ENCODE peak calls at places on chromosome 12, in nine cellular contexts. Z is activated T-helper 1 cell treated with anti-CD3 and anti-CD28 coated beads, Interleukin-12 subunit alpha, Interleukin-12 subunit beta, Interleukin-2, Interleukin-4 antibody, amounts not matched to agents 30 ng/mL and 10 ng/mL and 1 ng/mL, durations not matched to agents 14 hours and 24 hours and 36 hours; J is endothelial cell; E is cardiac fibroblast; O is NK-92 treated with Interleukin-12 subunit alpha and Interleukin-12 subunit beta, amount 100 ng/mL, for 24 hours; T is neural crest cell; I is activated naive CD8-positive, alpha-beta T cell treated with anti-CD3 and anti-CD28 coated beads, Interleukin-2, amount 10 ng/mL, durations not matched to agents 7 days and 5 days; C is AG09319; A is left kidney. Y is an unnamed sample.

GRCh38 chr12:47988073-47989022 is 15.9 kb downstream of the COL2A1 start:
- DNase-seq in I (no peak), O (no peak), Z (no peak), A (peak), J (peak), T (peak), C (no peak), E (no peak), Y (no peak)

GRCh38 chr12:49264466-49264872 is 413 bp upstream of the TUBA1C start:
- DNase-seq in J (peak), O (no peak), C (no peak), I (peak), Z (no peak), E (peak), T (no peak), A (no peak), Y (no peak)

GRCh38 chr12:121765573-121765972 is 27.9 kb downstream of the RHOF start:
- DNase-seq in O (no peak), Z (no peak), I (no peak), J (no peak), T (no peak), A (no peak), E (peak), C (peak), Y (peak)

GRCh38 chr12:51421266-51421884 is 3.3 kb upstream of the SLC4A8 start:
- DNase-seq in T (peak), O (peak), I (peak), J (peak), C (peak), E (peak), A (peak), Z (peak), Y (peak)

GRCh38 chr12:3437986-3438385 is 53.0 kb upstream of the PRMT8 start:
- DNase-seq in E (no peak), T (no peak), I (no peak), C (no peak), O (no peak), A (no peak), Z (no peak), J (no peak), Y (no peak)

GRCh38 chr12:130041983-130042812 is 120.1 kb upstream of the FZD10 start:
- DNase-seq in E (no peak), A (peak), J (no peak), O (no peak), Z (no peak), T (peak), I (peak), C (no peak), Y (no peak)

GRCh38 chr12:53939141-53940108 is 794 bp downstream of the HOXC13 start:
- DNase-seq in J (peak), Z (no peak), I (no peak), T (no peak), O (no peak), E (peak), C (no peak), A (peak), Y (peak)

GRCh38 chr12:44379827-44380226 is 496.3 kb downstream of the NELL2 start:
- DNase-seq in T (no peak), O (no peak), J (no peak), Z (no peak), A (peak), I (no peak), C (no peak), E (no peak), Y (no peak)

GRCh38 chr12:77685112-77685511 is 145.6 kb upstream of the NAV3 start:
- DNase-seq in Z (no peak), E (peak), J (peak), I (no peak), C (peak), A (peak), O (no peak), T (peak), Y (peak)

GRCh38 chr12:34108405-34108803 is 86.1 kb downstream of the ALG10 start:
- DNase-seq in J (no peak), A (no peak), T (no peak), I (no peak), O (no peak), E (no peak), Z (no peak), C (no peak), Y (no peak)

GRCh38 chr12:4215862-4216541 is 57.6 kb upstream of the CCND2 start:
- DNase-seq in J (no peak), C (no peak), O (no peak), I (no peak), T (no peak), A (no peak), E (peak), Z (no peak), Y (no peak)

GRCh38 chr12:132150780-132151144 is 6.5 kb downstream of the NOC4L start:
- DNase-seq in Z (no peak), J (no peak), T (no peak), E (no peak), O (no peak), C (no peak), A (no peak), I (peak), Y (no peak)

GRCh38 chr12:18275974-18276373 is 14.7 kb downstream of the PIK3C2G start:
- DNase-seq in E (no peak), Z (no peak), O (no peak), J (no peak), A (peak), I (no peak), T (no peak), C (no peak), Y (peak)

GRCh38 chr12:25089738-25090137 is 105.2 kb downstream of the DNAI7 start:
- DNase-seq in O (peak), Z (no peak), I (no peak), E (no peak), A (no peak), J (no peak), T (no peak), C (no peak), Y (no peak)

GRCh38 chr12:98453070-98453469 is 62.3 kb upstream of the TMPO start:
- DNase-seq in A (no peak), C (no peak), Z (no peak), J (no peak), E (no peak), T (no peak), O (no peak), I (no peak), Y (no peak)

GRCh38 chr12:116365114-116365513 is 87.6 kb upstream of the MED13L start:
- DNase-seq in A (no peak), C (no peak), O (no peak), Z (no peak), E (no peak), I (no peak), J (no peak), T (no peak), Y (no peak)

GRCh38 chr12:54996235-54996634 is 11.7 kb upstream of the TESPA1 start:
- DNase-seq in A (no peak), I (no peak), O (no peak), T (no peak), J (no peak), Z (no peak), E (no peak), C (no peak), Y (no peak)

GRCh38 chr12:12724421-12725085 is 7.4 kb downstream of the CDKN1B start:
- DNase-seq in C (no peak), T (no peak), J (no peak), A (no peak), E (peak), O (no peak), I (no peak), Z (no peak), Y (no peak)

GRCh38 chr12:108305520-108305919 is 33.6 kb downstream of the CMKLR1 start:
- DNase-seq in I (no peak), C (peak), O (no peak), Z (no peak), E (peak), J (peak), T (no peak), A (peak), Y (peak)

GRCh38 chr12:62537544-62537943 is 70.9 kb downstream of the MON2 start:
- DNase-seq in J (no peak), C (peak), E (peak), O (no peak), Z (no peak), T (no peak), A (peak), I (no peak), Y (peak)

GRCh38 chr12:118714051-118714460 is 267.3 kb upstream of the SRRM4 start:
- DNase-seq in J (peak), I (no peak), E (no peak), T (peak), C (no peak), Z (no peak), A (peak), O (peak), Y (no peak)

GRCh38 chr12:47071241-47071852 is 8.1 kb upstream of the PCED1B start:
- DNase-seq in C (no peak), Z (no peak), A (peak), T (no peak), I (no peak), J (no peak), O (no peak), E (peak), Y (peak)

GRCh38 chr12:54004063-54004840 is 4.3 kb downstream of the HOXC9 start:
- DNase-seq in A (no peak), O (no peak), T (no peak), E (no peak), J (no peak), Z (no peak), C (no peak), I (no peak), Y (no peak)

GRCh38 chr12:118358607-118359540 is 13.8 kb downstream of the TAOK3 start:
- DNase-seq in A (no peak), T (no peak), C (no peak), Z (no peak), O (no peak), J (no peak), E (no peak), I (no peak), Y (no peak)

GRCh38 chr12:90839340-90839739 is 115.6 kb downstream of the CCER1 start:
- DNase-seq in Z (no peak), T (no peak), I (no peak), A (no peak), O (no peak), J (no peak), C (no peak), E (peak), Y (peak)

GRCh38 chr12:114229150-114229549 is 176.8 kb downstream of the TBX5 start:
- DNase-seq in A (no peak), C (no peak), E (no peak), J (no peak), T (no peak), I (no peak), O (no peak), Z (no peak), Y (no peak)

GRCh38 chr12:91327889-91328288 is 145.3 kb upstream of the DCN start:
- DNase-seq in C (no peak), J (no peak), I (no peak), E (peak), Z (no peak), O (no peak), A (no peak), T (no peak), Y (peak)

GRCh38 chr12:31362759-31363415 is 36.9 kb upstream of the SINHCAF start:
- DNase-seq in A (peak), O (no peak), T (no peak), I (peak), Z (peak), C (no peak), E (no peak), J (no peak), Y (no peak)

GRCh38 chr12:64583395-64584172 is 26.7 kb upstream of the RASSF3 start:
- DNase-seq in C (no peak), I (no peak), A (peak), Z (no peak), T (no peak), E (no peak), O (no peak), J (no peak), Y (peak)

GRCh38 chr12:58809064-58809607 is 111.2 kb downstream of the LRIG3 start:
- DNase-seq in T (no peak), J (no peak), A (no peak), Z (no peak), C (no peak), I (no peak), E (no peak), O (no peak), Y (peak)

GRCh38 chr12:51326762-51327439 is 2.9 kb upstream of the BIN2 start:
- DNase-seq in E (peak), T (no peak), A (no peak), I (no peak), J (no peak), O (no peak), Z (peak), C (no peak), Y (peak)

GRCh38 chr12:3658327-3659163 is 94.4 kb downstream of the CRACR2A start:
- DNase-seq in E (peak), A (peak), T (peak), C (no peak), I (no peak), O (no peak), Z (no peak), J (peak), Y (peak)

GRCh38 chr12:23729354-23729753 is 220.1 kb downstream of the SOX5 start:
- DNase-seq in T (no peak), O (no peak), J (no peak), I (no peak), A (no peak), E (peak), Z (no peak), C (no peak), Y (peak)

GRCh38 chr12:132314516-132315233 is 14.7 kb downstream of the GALNT9 start:
- DNase-seq in C (no peak), I (no peak), J (no peak), T (no peak), O (no peak), Z (no peak), A (no peak), E (no peak), Y (no peak)

GRCh38 chr12:103272949-103273348 is 222.8 kb downstream of the C12orf42 start:
- DNase-seq in T (no peak), I (no peak), Z (no peak), A (no peak), O (no peak), C (no peak), J (no peak), E (no peak), Y (no peak)

GRCh38 chr12:73815072-73815660 is 722.5 kb upstream of the ATXN7L3B start:
- DNase-seq in Z (no peak), O (no peak), J (no peak), I (no peak), C (no peak), E (no peak), T (no peak), A (no peak), Y (no peak)